ENCODE peak calls at places on chromosome 1, in eight cellular contexts. D, Q, T, P, B, J, N and X are unnamed samples.

GRCh38 chr1:227921461-227922185 is 26.1 kb downstream of the WNT9A start:
- DNase-seq in N (no peak), P (no peak), D (no peak), T (no peak), B (no peak), J (no peak), Q (no peak), X (no peak)

GRCh38 chr1:237041795-237042466 is at the start of gene RYR2:
- DNase-seq in B (no peak), D (no peak), T (no peak), N (no peak), J (no peak), Q (peak), P (no peak), X (no peak)

GRCh38 chr1:230753586-230754251 is 6.5 kb downstream of the CAPN9 start:
- DNase-seq in J (no peak), N (no peak), B (no peak), Q (peak), T (peak), D (no peak), P (no peak), X (no peak)

GRCh38 chr1:39047374-39048229 is 21.5 kb downstream of the NDUFS5 start:
- DNase-seq in B (peak), Q (no peak), P (peak), N (peak), T (peak), J (peak), D (peak), X (peak)

GRCh38 chr1:76074321-76075187 is at the start of gene ST6GALNAC3:
- DNase-seq in J (peak), D (peak), Q (peak), B (peak), P (peak), T (peak), N (peak), X (peak)

GRCh38 chr1:15132961-15133360 is 20.6 kb upstream of the TMEM51 start:
- DNase-seq in J (no peak), P (no peak), T (no peak), B (no peak), D (no peak), Q (no peak), N (no peak), X (no peak)

GRCh38 chr1:200342511-200343400 is 67.1 kb downstream of the ZNF281 start:
- DNase-seq in N (no peak), D (no peak), T (no peak), Q (no peak), B (no peak), J (no peak), P (peak), X (no peak)

GRCh38 chr1:156691665-156692408 is 13.5 kb downstream of the CRABP2 start:
- DNase-seq in D (no peak), P (peak), J (no peak), N (no peak), B (no peak), Q (no peak), T (no peak), X (no peak)

GRCh38 chr1:20093940-20094391 is 24.0 kb downstream of the PLA2G5 start:
- DNase-seq in B (peak), T (peak), P (no peak), N (no peak), D (peak), J (no peak), Q (peak), X (no peak)

GRCh38 chr1:53658489-53659230 is 80.3 kb downstream of the GLIS1 start:
- DNase-seq in N (no peak), Q (no peak), J (no peak), B (no peak), P (no peak), T (no peak), D (no peak), X (no peak)

GRCh38 chr1:29236993-29237905 is 927 bp downstream of the PTPRU start:
- DNase-seq in N (peak), T (peak), B (peak), P (peak), Q (peak), J (no peak), D (peak), X (peak)

GRCh38 chr1:39671793-39672550 is at the start of gene NT5C1A:
- DNase-seq in B (no peak), D (no peak), P (no peak), T (peak), J (no peak), Q (peak), N (no peak), X (no peak)

GRCh38 chr1:80217377-80217986 is 1211.0 kb upstream of the ADGRL4 start:
- DNase-seq in D (no peak), T (peak), N (no peak), B (no peak), Q (no peak), P (peak), J (peak), X (no peak)

DNA sequence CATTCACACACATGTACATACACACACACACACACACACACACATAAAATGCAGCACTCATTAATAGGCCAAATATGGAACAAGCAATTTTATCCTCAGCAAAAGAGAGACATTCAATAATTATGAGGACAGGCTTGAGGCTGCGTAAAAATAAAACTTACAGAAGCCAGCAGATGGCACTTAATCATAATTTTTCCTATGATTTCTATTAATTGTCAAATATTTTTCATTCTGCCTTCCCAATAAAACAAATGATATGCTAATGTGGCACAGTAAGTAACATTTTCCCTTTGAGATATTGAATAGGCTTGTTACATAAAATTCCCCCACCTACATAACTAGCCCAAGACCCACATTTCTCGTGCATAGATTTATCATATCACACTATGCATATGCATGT is 55.4 kb upstream of the PTGFRN start:
- DNase-seq in T (no peak), Q (no peak), J (no peak), N (no peak), B (no peak), D (no peak), P (no peak), X (no peak)
- H3K4me3 ChIP-seq in T (no peak), Q (no peak), J (no peak), N (no peak), B (no peak), D (no peak), P (no peak), X (no peak)

GRCh38 chr1:36863500-36863899 is 170.8 kb downstream of the GRIK3 start:
- DNase-seq in B (no peak), P (no peak), T (no peak), J (no peak), N (no peak), Q (no peak), D (no peak), X (no peak)

GRCh38 chr1:36863061-36863460 is 171.3 kb downstream of the GRIK3 start:
- DNase-seq in N (no peak), D (no peak), P (no peak), B (no peak), J (no peak), Q (no peak), T (no peak), X (no peak)

GRCh38 chr1:36865080-36865900 is 169.0 kb downstream of the GRIK3 start:
- DNase-seq in T (no peak), J (no peak), D (no peak), Q (no peak), P (no peak), N (peak), B (no peak), X (no peak)

GRCh38 chr1:36866168-36866814 is 168.0 kb downstream of the GRIK3 start:
- DNase-seq in D (no peak), P (no peak), J (no peak), Q (no peak), T (no peak), N (peak), B (no peak), X (no peak)

DNA sequence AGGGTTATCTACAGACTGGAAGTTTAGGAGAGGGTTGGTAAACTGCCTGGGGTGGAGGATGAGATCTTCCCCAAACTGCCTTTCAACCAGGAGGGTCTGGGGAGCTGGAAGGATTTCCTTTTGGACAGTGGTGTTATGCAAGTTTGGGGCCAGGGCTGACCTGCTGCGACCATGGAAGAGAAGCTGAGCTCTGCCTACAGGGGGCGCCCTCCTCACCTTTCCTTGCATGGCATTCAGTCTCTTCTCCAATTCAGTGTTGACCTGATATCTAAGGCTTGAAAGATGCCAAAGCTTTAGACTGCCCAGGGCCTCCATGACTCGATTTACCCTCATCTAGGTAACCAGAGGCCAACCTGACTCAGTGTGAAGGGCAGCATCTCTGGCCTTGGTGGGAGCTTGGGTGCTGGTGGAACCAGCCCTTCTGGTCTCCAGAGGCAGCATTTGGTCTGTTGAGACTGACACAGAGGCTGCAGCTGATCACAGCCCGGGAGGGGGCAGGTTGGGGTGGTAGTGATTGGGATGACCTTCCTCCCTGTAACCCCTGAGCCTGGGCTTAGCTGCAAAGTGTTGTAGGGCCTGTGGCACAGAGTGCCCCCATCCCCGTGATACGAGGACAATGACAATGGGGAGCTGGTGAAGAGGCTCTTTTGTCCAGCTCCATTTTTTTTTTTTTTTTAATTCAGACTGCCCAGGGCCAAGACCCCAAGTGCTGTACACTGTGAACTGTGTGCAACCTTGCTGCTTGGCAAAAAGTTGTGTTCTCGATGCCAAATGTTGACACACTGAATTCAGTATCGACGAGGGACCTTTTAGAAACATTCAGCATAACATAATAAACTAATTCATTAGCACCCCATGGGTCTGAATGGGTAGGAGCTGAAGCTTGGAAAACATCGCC is 169.9 kb downstream of the GRIK3 start:
- DNase-seq in T (peak), D (no peak), N (peak), P (no peak), J (no peak), B (no peak), Q (no peak), X (no peak)
- TF ChIP-seq CTCF in T (no peak), D (no peak), N (peak), P (no peak), J (no peak), B (no peak), Q (no peak), X (no peak)

GRCh38 chr1:109468903-109469302 is 2.6 kb downstream of the SYPL2 start:
- DNase-seq in T (no peak), P (no peak), Q (no peak), B (no peak), N (no peak), D (no peak), J (no peak), X (no peak)
- H3K27ac ChIP-seq in T (no peak), P (no peak), Q (no peak), B (no peak), N (no peak), D (no peak), J (no peak), X (no peak)

GRCh38 chr1:154870117-154870571 is at the start of gene KCNN3:
- DNase-seq in J (peak), P (peak), Q (peak), T (peak), D (peak), N (peak), B (peak), X (peak)

GRCh38 chr1:154869351-154870116 is 547 bp downstream of the KCNN3 start:
- DNase-seq in N (peak), P (peak), B (no peak), Q (peak), T (peak), J (no peak), D (peak), X (peak)

GRCh38 chr1:154866995-154867795 is 2.9 kb downstream of the KCNN3 start:
- DNase-seq in N (no peak), J (peak), T (peak), P (peak), Q (peak), B (no peak), D (no peak), X (no peak)

GRCh38 chr1:154866257-154866994 is 3.7 kb downstream of the KCNN3 start:
- DNase-seq in B (no peak), N (no peak), T (no peak), D (no peak), J (no peak), P (peak), Q (peak), X (no peak)

DNA sequence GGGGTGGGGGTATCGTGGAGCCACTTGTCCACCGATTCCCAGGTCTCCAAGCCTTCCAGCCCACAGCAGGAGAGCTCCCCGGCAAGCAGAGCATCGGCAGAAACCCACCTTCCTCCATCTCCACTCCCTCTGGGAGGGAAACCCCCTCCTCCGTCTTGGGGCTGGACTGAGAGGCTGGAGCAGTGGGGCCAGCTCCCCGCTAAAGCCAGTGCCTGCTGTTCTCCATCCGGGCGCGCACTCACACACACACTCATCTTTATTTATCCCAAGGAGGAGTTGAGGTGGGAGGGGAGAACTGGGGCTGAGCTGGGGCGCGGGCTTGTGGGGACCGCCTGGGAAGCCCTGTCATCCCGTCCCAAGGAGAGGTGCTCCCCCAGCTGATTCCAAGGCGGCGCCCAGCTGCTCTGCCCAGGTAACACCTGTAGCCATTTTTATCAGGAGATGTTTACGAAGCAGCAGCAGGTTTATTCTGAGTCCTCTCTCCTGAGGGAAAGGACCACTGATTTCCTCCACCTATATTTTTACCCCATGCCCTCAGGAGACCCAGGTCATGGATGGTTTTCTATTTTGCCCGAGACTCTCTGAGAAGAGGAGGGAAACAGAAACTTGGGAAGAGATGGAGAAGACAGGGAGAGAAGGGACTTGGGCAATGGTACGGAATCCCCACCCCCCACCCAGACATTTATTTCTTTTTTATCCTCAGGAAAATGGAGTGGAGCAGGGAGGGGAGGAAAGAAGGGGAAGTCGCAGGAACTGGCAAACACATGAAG is 2.1 kb downstream of the KCNN3 start:
- DNase-seq in J (no peak), N (no peak), T (no peak), B (no peak), P (no peak), D (no peak), Q (peak), X (no peak)
- H3K4me3 ChIP-seq in J (no peak), N (peak), T (no peak), B (no peak), P (no peak), D (peak), Q (peak), X (peak)

GRCh38 chr1:187413770-187414169 is 585.0 kb downstream of the PLA2G4A start:
- DNase-seq in J (no peak), D (no peak), P (peak), N (no peak), B (no peak), Q (no peak), T (no peak), X (no peak)
- TF ChIP-seq CTCF in J (peak), D (no peak), P (peak), N (no peak), B (no peak), Q (no peak), T (no peak), X (no peak)

DNA sequence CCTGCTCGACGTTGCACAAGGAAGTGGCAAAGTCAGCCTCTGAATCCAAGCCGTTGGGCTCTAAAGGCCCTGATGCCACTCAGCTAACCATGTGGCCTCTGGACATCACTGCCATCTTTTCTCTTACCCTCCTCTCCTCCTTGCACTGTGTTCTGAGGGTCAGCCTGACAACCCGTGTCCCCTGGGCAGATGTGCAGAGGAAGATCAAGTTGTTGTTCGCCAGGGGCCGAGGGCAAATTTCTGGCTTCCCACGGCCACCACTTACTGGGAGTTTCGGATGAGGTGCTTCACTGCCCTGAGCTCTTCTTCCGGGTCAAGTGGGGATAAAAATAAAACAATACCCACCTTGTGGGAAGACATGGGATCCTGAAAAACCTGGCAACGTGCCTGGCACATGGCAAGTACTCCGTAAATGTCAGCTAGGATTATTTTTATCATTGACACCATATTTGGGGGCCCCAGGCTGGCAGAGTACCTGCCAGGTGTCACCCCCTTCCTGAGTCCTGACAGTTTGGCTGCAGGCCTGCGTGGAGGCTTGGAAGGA is 9.0 kb upstream of the EPHA2 start:
- DNase-seq in B (no peak), J (no peak), T (no peak), P (no peak), N (no peak), Q (no peak), D (no peak), X (no peak)
- H3K27ac ChIP-seq in B (no peak), J (peak), T (no peak), P (no peak), N (no peak), Q (no peak), D (no peak), X (no peak)

DNA sequence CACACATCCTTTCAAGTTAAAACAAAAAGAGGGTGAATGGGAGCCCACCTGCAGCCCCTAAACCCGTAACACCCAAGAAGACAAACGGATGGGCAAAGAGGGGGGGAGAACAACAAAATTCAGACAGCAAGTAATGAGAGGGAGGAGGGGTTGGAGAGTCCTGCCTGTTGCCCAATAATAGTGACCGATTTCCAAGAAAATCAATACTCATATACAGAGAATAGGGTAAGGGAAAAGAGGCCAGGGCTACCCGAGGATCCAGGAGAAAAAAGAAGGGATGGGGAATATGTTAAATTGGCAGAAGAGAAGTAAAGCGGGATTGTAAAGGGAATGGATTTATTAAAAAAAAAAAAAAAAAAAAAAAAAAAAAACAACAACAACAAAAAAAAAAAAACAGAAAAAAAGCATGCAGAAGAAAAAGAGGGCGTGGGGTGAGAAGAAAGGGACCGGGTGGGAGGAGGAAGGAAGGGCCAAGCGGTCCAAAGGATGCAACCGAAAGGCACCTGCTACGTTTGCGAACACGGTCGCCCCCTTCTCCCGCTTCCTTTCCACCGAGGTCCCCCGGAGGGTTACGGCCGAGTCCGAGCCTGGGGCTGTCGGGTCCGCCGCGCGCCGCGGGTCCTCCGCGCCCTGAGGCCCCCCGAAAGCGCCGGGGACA is 930 bp downstream of the SLC30A10 start:
- DNase-seq in T (no peak), Q (no peak), B (no peak), J (no peak), D (no peak), N (no peak), P (no peak), X (no peak)
- H3K4me3 ChIP-seq in T (peak), Q (peak), B (peak), J (peak), D (peak), N (peak), P (peak), X (peak)

DNA sequence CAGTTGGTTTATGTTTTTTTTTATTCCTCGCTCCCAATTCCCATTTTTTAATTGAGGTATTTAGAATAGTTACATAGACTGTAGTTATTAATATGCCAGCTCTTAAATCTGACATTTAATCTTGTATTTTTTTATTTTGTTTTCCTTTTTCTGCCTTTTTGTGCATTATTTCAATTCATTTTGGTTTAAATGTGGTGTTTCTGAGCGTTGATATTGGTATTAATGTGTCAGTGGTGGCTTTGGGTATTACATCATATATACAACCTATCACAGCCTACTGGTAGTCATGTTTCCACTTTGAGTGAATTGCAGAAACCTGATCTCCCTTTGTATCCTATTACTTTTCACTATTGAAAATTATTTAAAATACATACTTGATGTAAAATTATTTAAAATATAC is 1027.3 kb downstream of the KCNT2 start:
- DNase-seq in N (no peak), Q (no peak), P (peak), T (no peak), B (no peak), D (no peak), J (no peak), X (no peak)
- TF ChIP-seq CTCF in N (no peak), Q (no peak), P (no peak), T (no peak), B (no peak), D (no peak), J (peak), X (no peak)